ENCODE peak calls at places on chromosomes 2 and 18, in four cellular contexts. R is cardiac fibroblast, B is AG04450, S is prostate gland. K is an unnamed sample.

GRCh38 chr2:101380376-101380775 is 6.9 kb downstream of the CREG2 start:
- DNase-seq in R (peak), B (peak), S (peak), K (no peak)

GRCh38 chr2:49270091-49270490 is 115.8 kb upstream of the FSHR start:
- DNase-seq in R (no peak), B (no peak), S (no peak), K (no peak)

GRCh38 chr2:221397179-221397578 is 174.9 kb downstream of the EPHA4 start:
- DNase-seq in R (no peak), B (no peak), S (no peak), K (no peak)

GRCh38 chr18:39841133-39842041 is 2113.6 kb upstream of the PIK3C3 start:
- DNase-seq in R (peak), B (peak), S (peak), K (peak)

GRCh38 chr2:239934571-239935171 is 90.5 kb downstream of the NDUFA10 start:
- DNase-seq in R (peak), B (no peak), S (peak), K (no peak)

GRCh38 chr2:118535171-118535817 is 312.2 kb downstream of the EN1 start:
- DNase-seq in R (no peak), B (no peak), S (no peak), K (no peak)

GRCh38 chr2:46836295-46837111 is 79.1 kb downstream of the MCFD2 start:
- DNase-seq in R (peak), B (no peak), S (no peak), K (no peak)

GRCh38 chr2:201797175-201797840 is 9.0 kb upstream of the CDK15 start:
- DNase-seq in R (peak), B (no peak), S (no peak), K (no peak)

GRCh38 chr2:219687266-219687665 is 59.8 kb downstream of the SLC4A3 start:
- DNase-seq in R (peak), B (no peak), S (no peak), K (no peak)

GRCh38 chr2:134070281-134070731 is 183.6 kb upstream of the MGAT5 start:
- DNase-seq in R (peak), B (no peak), S (no peak), K (no peak)

GRCh38 chr18:23877371-23877770 is 137.2 kb upstream of the TTC39C start:
- DNase-seq in R (no peak), B (no peak), S (no peak), K (no peak)

DNA sequence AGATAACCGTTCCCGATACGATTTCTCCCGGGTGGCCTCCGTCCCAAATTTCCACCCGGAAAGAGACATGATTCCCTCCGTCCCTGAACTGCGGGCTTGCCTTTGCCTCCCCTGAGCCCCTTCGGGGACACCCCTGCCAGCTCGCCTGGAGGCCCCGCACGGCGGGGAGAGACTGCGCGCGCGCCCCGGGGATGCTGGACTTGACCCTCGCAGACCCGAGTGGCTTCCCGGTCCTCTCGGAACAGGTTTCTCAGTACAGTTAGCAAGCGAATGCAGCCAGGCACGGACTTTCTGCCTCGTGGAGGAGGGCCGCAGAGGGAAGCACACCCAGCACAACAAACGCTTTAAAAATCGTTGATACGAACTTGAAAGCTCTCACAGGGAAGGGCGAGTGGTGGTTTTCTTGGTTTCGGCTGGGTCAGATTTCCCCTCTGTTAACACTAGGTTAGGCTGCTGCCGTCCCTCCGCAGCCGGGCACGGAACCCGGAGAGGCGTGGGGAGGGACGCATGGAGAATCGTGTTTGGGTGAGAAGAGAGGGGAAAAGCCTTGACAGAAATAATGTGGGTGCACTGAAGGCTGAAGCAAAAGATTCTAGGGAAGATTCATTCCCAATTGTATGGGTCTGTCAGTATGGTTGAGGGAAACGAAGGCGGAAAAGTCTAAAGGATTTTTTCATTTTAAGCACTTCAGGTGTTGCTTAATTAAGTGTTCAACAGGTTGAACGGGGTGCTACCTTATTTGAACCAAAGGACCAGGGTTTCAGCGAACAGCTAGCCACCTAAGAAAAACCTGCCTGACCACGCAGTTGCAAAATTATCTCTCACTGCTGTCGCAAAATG is 916 bp downstream of the TNFRSF11A start:
- DNase-seq in R (peak), B (no peak), S (peak), K (no peak)
- H3K4me3 ChIP-seq in R (peak), B (peak), S (peak), K (peak)

GRCh38 chr2:68231061-68231372 is 21.3 kb downstream of the PPP3R1 start:
- DNase-seq in R (no peak), B (no peak), S (no peak), K (no peak)
- TF ChIP-seq CTCF in R (no peak), B (no peak), S (no peak), K (no peak)

GRCh38 chr2:170500104-170500503 is 215.0 kb upstream of the SP5 start:
- DNase-seq in R (no peak), B (no peak), S (no peak), K (no peak)

GRCh38 chr2:170502400-170503135 is 212.6 kb upstream of the SP5 start:
- DNase-seq in R (no peak), B (no peak), S (no peak), K (no peak)

GRCh38 chr2:170495896-170496295 is 219.2 kb upstream of the SP5 start:
- DNase-seq in R (no peak), B (no peak), S (no peak), K (no peak)

GRCh38 chr2:170500770-170501169 is 214.4 kb upstream of the SP5 start:
- DNase-seq in R (peak), B (no peak), S (no peak), K (no peak)

GRCh38 chr2:170498559-170498958 is 216.6 kb upstream of the SP5 start:
- DNase-seq in R (no peak), B (no peak), S (no peak), K (no peak)
- H3K4me3 ChIP-seq in R (no peak), B (no peak), S (no peak), K (no peak)

GRCh38 chr18:48527467-48527866 is 11.4 kb upstream of the CTIF start:
- DNase-seq in R (no peak), B (no peak), S (no peak), K (peak)

GRCh38 chr18:48521723-48522122 is 17.1 kb upstream of the CTIF start:
- DNase-seq in R (no peak), B (no peak), S (no peak), K (no peak)

GRCh38 chr18:48529796-48530195 is 9.0 kb upstream of the CTIF start:
- DNase-seq in R (peak), B (no peak), S (no peak), K (no peak)

GRCh38 chr18:48528861-48529260 is 10.0 kb upstream of the CTIF start:
- DNase-seq in R (no peak), B (no peak), S (no peak), K (no peak)

DNA sequence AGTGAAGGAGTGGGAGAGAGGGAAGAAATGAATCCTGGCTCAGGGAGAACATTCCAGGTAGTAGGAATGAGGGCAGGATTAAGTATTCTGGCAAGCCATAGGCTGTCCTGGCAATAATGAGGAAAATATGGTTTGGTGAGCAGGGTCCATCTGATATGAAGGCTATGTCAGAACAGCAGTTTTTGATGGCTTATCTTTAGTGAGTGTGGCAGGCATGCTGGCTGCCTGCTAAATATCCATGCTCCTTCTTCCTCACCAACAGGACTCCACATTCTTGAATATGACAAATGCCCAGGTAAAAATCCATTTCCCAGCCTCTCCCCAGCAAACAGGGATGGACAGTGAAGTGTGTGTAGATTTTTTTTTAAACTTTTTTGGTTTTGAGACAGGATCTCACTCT is 13.2 kb upstream of the CTIF start:
- DNase-seq in R (no peak), B (no peak), S (no peak), K (no peak)
- TF ChIP-seq CTCF in R (no peak), B (no peak), S (no peak), K (no peak)

DNA sequence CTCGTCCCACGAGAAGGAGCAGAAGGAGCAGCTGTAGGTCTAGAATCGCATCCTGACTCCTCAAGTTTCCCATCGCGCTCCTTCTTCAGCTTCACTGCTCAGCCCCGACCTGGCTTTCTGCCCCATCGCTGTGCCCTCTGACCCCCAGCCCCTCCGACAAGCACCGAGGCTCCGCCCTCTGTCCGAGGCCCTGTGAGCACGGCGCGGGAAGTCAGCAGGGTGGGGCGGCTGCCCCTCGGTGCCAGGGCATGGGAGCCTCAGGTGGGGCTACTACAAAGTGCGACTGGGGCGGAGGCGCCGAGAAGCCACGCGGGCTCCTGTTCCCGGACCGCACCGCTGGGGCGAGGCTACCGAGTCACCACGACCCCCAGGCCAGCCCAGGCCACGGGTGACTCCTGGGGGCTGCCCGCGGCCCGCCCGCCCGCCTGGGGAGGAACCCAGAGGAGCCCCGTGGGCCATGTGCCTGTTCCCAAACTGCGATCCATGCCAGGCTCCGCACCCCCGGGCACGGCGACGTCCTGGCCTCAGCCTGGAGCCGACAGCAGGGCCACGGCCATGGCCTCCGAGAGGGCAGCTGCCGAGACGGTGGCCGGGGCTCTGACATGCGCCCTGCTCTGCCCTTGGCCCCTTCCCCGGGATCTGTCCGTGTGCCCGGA is 36.6 kb upstream of the ID2 start:
- DNase-seq in R (no peak), B (no peak), S (no peak), K (no peak)
- H3K4me3 ChIP-seq in R (no peak), B (no peak), S (no peak), K (no peak)

DNA sequence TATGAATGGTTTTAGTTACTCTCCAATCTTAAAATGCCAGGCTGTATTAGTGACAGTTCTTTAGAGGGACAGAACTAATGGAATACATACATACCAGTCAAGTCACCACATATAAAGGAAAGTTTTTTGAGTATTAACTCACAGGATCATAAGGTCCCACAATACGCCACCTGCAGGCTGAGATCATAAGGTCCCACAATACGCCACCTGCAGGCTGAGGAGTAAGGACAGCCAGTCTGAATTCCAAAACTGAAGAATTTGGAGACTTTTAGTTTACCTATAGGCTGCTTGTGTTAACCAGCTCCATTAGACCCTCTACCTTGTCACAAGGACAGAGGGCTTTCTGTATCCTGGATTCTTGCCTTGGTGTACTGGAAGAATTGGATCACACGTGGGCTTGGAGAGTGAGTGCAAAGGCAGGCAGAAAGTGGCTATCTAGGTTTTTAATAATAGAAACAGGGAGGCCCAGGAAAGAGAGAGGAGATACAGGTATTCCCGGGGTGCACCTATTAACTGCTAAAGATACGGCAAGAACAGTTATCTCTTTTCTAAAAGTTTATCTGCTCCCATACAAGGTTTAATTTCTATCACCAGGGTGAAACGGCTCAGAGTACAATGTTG is 234.9 kb upstream of the CYRIA start:
- DNase-seq in R (no peak), B (no peak), S (no peak), K (no peak)
- TF ChIP-seq CTCF in R (peak), B (peak), S (no peak), K (peak)

K was measured in LNCaP clone FGC.